ENCODE peak calls at places on chromosome 11, in nine cellular contexts. One of them, this sample, is unnamed.

GRCh38 chr11:26348776-26349175 is 16.8 kb downstream of the ANO3 start:
- DNase-seq in left lung: no peak
- DNase-seq in right cardiac atrium: no peak
- DNase-seq in lung: no peak
- DNase-seq in mammary epithelial cell: peak; percentile 8
- DNase-seq in sigmoid colon: no peak
- DNase-seq in naive thymus-derived CD4-positive, alpha-beta T cell: no peak
- DNase-seq in tibial nerve: no peak
- DNase-seq in Peyer's patch: no peak
- DNase-seq in this sample: no peak

GRCh38 chr11:201936-202335 is 5.3 kb downstream of the BET1L start:
- DNase-seq in sigmoid colon: no peak
- DNase-seq in mammary epithelial cell: no peak
- DNase-seq in right cardiac atrium: no peak
- DNase-seq in left lung: no peak
- DNase-seq in tibial nerve: no peak
- DNase-seq in Peyer's patch: peak; percentile 41
- DNase-seq in naive thymus-derived CD4-positive, alpha-beta T cell: no peak
- DNase-seq in lung: peak; percentile 25
- DNase-seq in this sample: no peak

GRCh38 chr11:34653851-34654490 is 33.1 kb downstream of the EHF start:
- DNase-seq in right cardiac atrium: no peak
- DNase-seq in lung: peak; percentile 63
- DNase-seq in mammary epithelial cell: peak; percentile 98
- DNase-seq in Peyer's patch: peak; percentile 86
- DNase-seq in naive thymus-derived CD4-positive, alpha-beta T cell: no peak
- DNase-seq in sigmoid colon: no peak
- DNase-seq in left lung: peak; percentile 75
- DNase-seq in tibial nerve: no peak
- DNase-seq in this sample: peak; percentile 95

GRCh38 chr11:3135491-3136440 is 29.3 kb downstream of the OSBPL5 start:
- DNase-seq in Peyer's patch: no peak
- DNase-seq in mammary epithelial cell: no peak
- DNase-seq in tibial nerve: no peak
- DNase-seq in naive thymus-derived CD4-positive, alpha-beta T cell: no peak
- DNase-seq in lung: no peak
- DNase-seq in right cardiac atrium: peak; percentile 17
- DNase-seq in sigmoid colon: peak; percentile 61
- DNase-seq in left lung: peak; percentile 64
- DNase-seq in this sample: no peak

GRCh38 chr11:78414321-78415051 is 3.1 kb downstream of the GAB2 start:
- DNase-seq in naive thymus-derived CD4-positive, alpha-beta T cell: no peak
- DNase-seq in mammary epithelial cell: no peak
- DNase-seq in tibial nerve: no peak
- DNase-seq in lung: no peak
- DNase-seq in sigmoid colon: no peak
- DNase-seq in left lung: no peak
- DNase-seq in right cardiac atrium: no peak
- DNase-seq in Peyer's patch: no peak
- DNase-seq in this sample: no peak

GRCh38 chr11:126790550-126790981 is 210.0 kb downstream of the KIRREL3 start:
- DNase-seq in mammary epithelial cell: peak; percentile 8
- DNase-seq in right cardiac atrium: no peak
- DNase-seq in lung: no peak
- DNase-seq in left lung: no peak
- DNase-seq in tibial nerve: no peak
- DNase-seq in Peyer's patch: no peak
- DNase-seq in sigmoid colon: no peak
- DNase-seq in naive thymus-derived CD4-positive, alpha-beta T cell: no peak
- DNase-seq in this sample: peak; percentile 64

GRCh38 chr11:9758676-9759518 is 95.0 kb downstream of the SWAP70 start:
- DNase-seq in mammary epithelial cell: peak; percentile 61
- DNase-seq in naive thymus-derived CD4-positive, alpha-beta T cell: peak; percentile 33
- DNase-seq in Peyer's patch: peak; percentile 83
- DNase-seq in lung: peak; percentile 58
- DNase-seq in left lung: peak; percentile 92
- DNase-seq in sigmoid colon: peak; percentile 89
- DNase-seq in right cardiac atrium: peak; percentile 88
- DNase-seq in tibial nerve: peak; percentile 61
- DNase-seq in this sample: peak; percentile 64

GRCh38 chr11:58867556-58867955 is 23.1 kb upstream of the GLYATL2 start:
- DNase-seq in naive thymus-derived CD4-positive, alpha-beta T cell: no peak
- DNase-seq in Peyer's patch: no peak
- DNase-seq in mammary epithelial cell: peak; percentile 53
- DNase-seq in right cardiac atrium: no peak
- DNase-seq in sigmoid colon: no peak
- DNase-seq in lung: no peak
- DNase-seq in left lung: no peak
- DNase-seq in tibial nerve: no peak
- DNase-seq in this sample: no peak

GRCh38 chr11:4038973-4039372 is 55.6 kb upstream of the RRM1 start:
- DNase-seq in sigmoid colon: no peak
- DNase-seq in right cardiac atrium: no peak
- DNase-seq in tibial nerve: no peak
- DNase-seq in left lung: no peak
- DNase-seq in naive thymus-derived CD4-positive, alpha-beta T cell: no peak
- DNase-seq in mammary epithelial cell: peak; percentile 21
- DNase-seq in lung: no peak
- DNase-seq in Peyer's patch: no peak
- DNase-seq in this sample: peak; percentile 48

GRCh38 chr11:75313457-75314272 is 37.8 kb downstream of the ARRB1 start:
- DNase-seq in left lung: no peak
- DNase-seq in right cardiac atrium: peak; percentile 76
- DNase-seq in Peyer's patch: no peak
- DNase-seq in mammary epithelial cell: no peak
- DNase-seq in lung: peak; percentile 82
- DNase-seq in sigmoid colon: peak; percentile 82
- DNase-seq in tibial nerve: no peak
- DNase-seq in naive thymus-derived CD4-positive, alpha-beta T cell: no peak
- DNase-seq in this sample: peak; percentile 76

GRCh38 chr11:135074397-135074998 is 662.5 kb upstream of the B3GAT1 start:
- DNase-seq in lung: no peak
- DNase-seq in Peyer's patch: no peak
- DNase-seq in tibial nerve: no peak
- DNase-seq in naive thymus-derived CD4-positive, alpha-beta T cell: no peak
- DNase-seq in sigmoid colon: no peak
- DNase-seq in mammary epithelial cell: no peak
- DNase-seq in right cardiac atrium: no peak
- DNase-seq in left lung: no peak
- DNase-seq in this sample: no peak

GRCh38 chr11:121138259-121138658 is 37.2 kb downstream of the TECTA start:
- DNase-seq in tibial nerve: no peak
- DNase-seq in naive thymus-derived CD4-positive, alpha-beta T cell: no peak
- DNase-seq in right cardiac atrium: no peak
- DNase-seq in lung: no peak
- DNase-seq in left lung: no peak
- DNase-seq in Peyer's patch: no peak
- DNase-seq in sigmoid colon: no peak
- DNase-seq in mammary epithelial cell: no peak
- DNase-seq in this sample: no peak

GRCh38 chr11:65426839-65427690 is 4.5 kb downstream of the NEAT1 start:
- DNase-seq in mammary epithelial cell: no peak
- DNase-seq in right cardiac atrium: peak; percentile 29
- DNase-seq in sigmoid colon: peak; percentile 81
- DNase-seq in lung: peak; percentile 36
- DNase-seq in Peyer's patch: peak; percentile 74
- DNase-seq in tibial nerve: no peak
- DNase-seq in left lung: no peak
- DNase-seq in naive thymus-derived CD4-positive, alpha-beta T cell: peak; percentile 16
- DNase-seq in this sample: peak; percentile 61

GRCh38 chr11:90453525-90453924 is 230.7 kb upstream of the CHORDC1 start:
- DNase-seq in tibial nerve: no peak
- DNase-seq in mammary epithelial cell: no peak
- DNase-seq in left lung: no peak
- DNase-seq in naive thymus-derived CD4-positive, alpha-beta T cell: no peak
- DNase-seq in lung: no peak
- DNase-seq in sigmoid colon: no peak
- DNase-seq in Peyer's patch: no peak
- DNase-seq in right cardiac atrium: no peak
- DNase-seq in this sample: no peak

GRCh38 chr11:42770444-42771065 is 541.2 kb upstream of the API5 start:
- DNase-seq in sigmoid colon: no peak
- DNase-seq in left lung: no peak
- DNase-seq in naive thymus-derived CD4-positive, alpha-beta T cell: no peak
- DNase-seq in mammary epithelial cell: peak; percentile 2
- DNase-seq in lung: no peak
- DNase-seq in right cardiac atrium: no peak
- DNase-seq in Peyer's patch: no peak
- DNase-seq in tibial nerve: no peak
- DNase-seq in this sample: no peak

GRCh38 chr11:85628771-85629341 is 463 bp downstream of the TMEM126B start:
- DNase-seq in left lung: no peak
- DNase-seq in right cardiac atrium: no peak
- DNase-seq in Peyer's patch: no peak
- DNase-seq in lung: no peak
- DNase-seq in naive thymus-derived CD4-positive, alpha-beta T cell: no peak
- DNase-seq in mammary epithelial cell: no peak
- DNase-seq in sigmoid colon: no peak
- DNase-seq in tibial nerve: no peak
- DNase-seq in this sample: no peak

GRCh38 chr11:124538019-124538418 is 5.4 kb downstream of the OR8B12 start:
- DNase-seq in Peyer's patch: no peak
- DNase-seq in naive thymus-derived CD4-positive, alpha-beta T cell: no peak
- DNase-seq in right cardiac atrium: peak; percentile 31
- DNase-seq in lung: no peak
- DNase-seq in left lung: no peak
- DNase-seq in tibial nerve: no peak
- DNase-seq in mammary epithelial cell: peak; percentile 60
- DNase-seq in sigmoid colon: no peak
- DNase-seq in this sample: peak; percentile 99

GRCh38 chr11:59545179-59546020 is 34.1 kb downstream of the OR4D9 start:
- DNase-seq in tibial nerve: no peak
- DNase-seq in left lung: no peak
- DNase-seq in right cardiac atrium: no peak
- DNase-seq in Peyer's patch: no peak
- DNase-seq in mammary epithelial cell: no peak
- DNase-seq in naive thymus-derived CD4-positive, alpha-beta T cell: no peak
- DNase-seq in sigmoid colon: no peak
- DNase-seq in lung: no peak
- DNase-seq in this sample: peak; percentile 92

GRCh38 chr11:130796828-130797227 is 119.5 kb downstream of the SNX19 start:
- DNase-seq in left lung: no peak
- DNase-seq in sigmoid colon: no peak
- DNase-seq in tibial nerve: no peak
- DNase-seq in Peyer's patch: no peak
- DNase-seq in lung: no peak
- DNase-seq in naive thymus-derived CD4-positive, alpha-beta T cell: no peak
- DNase-seq in mammary epithelial cell: no peak
- DNase-seq in right cardiac atrium: no peak
- DNase-seq in this sample: no peak

GRCh38 chr11:62402226-62402625 is 16.6 kb upstream of the SCGB1A1 start:
- DNase-seq in sigmoid colon: peak; percentile 87
- DNase-seq in right cardiac atrium: peak; percentile 82
- DNase-seq in naive thymus-derived CD4-positive, alpha-beta T cell: peak; percentile 51
- DNase-seq in left lung: peak; percentile 84
- DNase-seq in Peyer's patch: peak; percentile 74
- DNase-seq in tibial nerve: peak; percentile 71
- DNase-seq in mammary epithelial cell: no peak
- DNase-seq in lung: peak; percentile 53
- DNase-seq in this sample: no peak

GRCh38 chr11:127059286-127060200 is 59.0 kb upstream of the KIRREL3 start:
- DNase-seq in left lung: no peak
- DNase-seq in naive thymus-derived CD4-positive, alpha-beta T cell: no peak
- DNase-seq in mammary epithelial cell: no peak
- DNase-seq in sigmoid colon: no peak
- DNase-seq in Peyer's patch: no peak
- DNase-seq in tibial nerve: no peak
- DNase-seq in right cardiac atrium: peak; percentile 16
- DNase-seq in lung: no peak
- DNase-seq in this sample: no peak

GRCh38 chr11:23976776-23977380 is 520.0 kb upstream of the LUZP2 start:
- DNase-seq in tibial nerve: no peak
- DNase-seq in sigmoid colon: no peak
- DNase-seq in mammary epithelial cell: no peak
- DNase-seq in lung: no peak
- DNase-seq in right cardiac atrium: no peak
- DNase-seq in left lung: no peak
- DNase-seq in naive thymus-derived CD4-positive, alpha-beta T cell: no peak
- DNase-seq in Peyer's patch: no peak
- DNase-seq in this sample: no peak

GRCh38 chr11:47886096-47886495 is 37.9 kb upstream of the NUP160 start:
- DNase-seq in tibial nerve: no peak
- DNase-seq in sigmoid colon: peak; percentile 71
- DNase-seq in right cardiac atrium: no peak
- DNase-seq in naive thymus-derived CD4-positive, alpha-beta T cell: peak; percentile 45
- DNase-seq in Peyer's patch: peak; percentile 53
- DNase-seq in lung: peak; percentile 58
- DNase-seq in left lung: no peak
- DNase-seq in mammary epithelial cell: peak; percentile 15
- DNase-seq in this sample: peak; percentile 67
- H3K27ac ChIP-seq in tibial nerve: peak overlapping the region; percentile 58
- H3K27ac ChIP-seq in sigmoid colon: no peak overlapping the region
- H3K27ac ChIP-seq in right cardiac atrium: no peak overlapping the region
- H3K27ac ChIP-seq in naive thymus-derived CD4-positive, alpha-beta T cell: peak overlapping the region; percentile 52
- H3K27ac ChIP-seq in Peyer's patch: peak overlapping the region; percentile 3
- H3K27ac ChIP-seq in lung: no peak overlapping the region
- H3K27ac ChIP-seq in left lung: peak overlapping the region; percentile 45
- H3K27ac ChIP-seq in mammary epithelial cell: no peak overlapping the region
- H3K27ac ChIP-seq in this sample: peak overlapping the region; percentile 42

GRCh38 chr11:36131719-36132349 is 157.4 kb downstream of the COMMD9 start:
- DNase-seq in sigmoid colon: peak; percentile 82
- DNase-seq in naive thymus-derived CD4-positive, alpha-beta T cell: no peak
- DNase-seq in lung: no peak
- DNase-seq in right cardiac atrium: peak; percentile 51
- DNase-seq in Peyer's patch: peak; percentile 49
- DNase-seq in left lung: no peak
- DNase-seq in tibial nerve: peak; percentile 34
- DNase-seq in mammary epithelial cell: no peak
- DNase-seq in this sample: peak; percentile 35
- H3K27me3 ChIP-seq in sigmoid colon: no peaks in the 10 kb centered on the region
- H3K27me3 ChIP-seq in naive thymus-derived CD4-positive, alpha-beta T cell: no peaks in the 10 kb centered on the region
- H3K27me3 ChIP-seq in lung: no peaks in the 10 kb centered on the region
- H3K27me3 ChIP-seq in right cardiac atrium: no peaks in the 10 kb centered on the region
- H3K27me3 ChIP-seq in Peyer's patch: no peaks in the 10 kb centered on the region
- H3K27me3 ChIP-seq in left lung: no peaks in the 10 kb centered on the region
- H3K27me3 ChIP-seq in tibial nerve: no peaks in the 10 kb centered on the region
- H3K27me3 ChIP-seq in mammary epithelial cell: no peaks in the 10 kb centered on the region
- H3K27me3 ChIP-seq in this sample: no peaks in the 10 kb centered on the region

GRCh38 chr11:64263947-64264317 is 12.6 kb downstream of the PLCB3 start:
- DNase-seq in mammary epithelial cell: no peak
- DNase-seq in left lung: peak; percentile 62
- DNase-seq in sigmoid colon: no peak
- DNase-seq in Peyer's patch: no peak
- DNase-seq in right cardiac atrium: no peak
- DNase-seq in lung: no peak
- DNase-seq in tibial nerve: no peak
- DNase-seq in naive thymus-derived CD4-positive, alpha-beta T cell: no peak
- DNase-seq in this sample: no peak
- H3K27ac ChIP-seq in mammary epithelial cell: no peak overlapping the region
- H3K27ac ChIP-seq in left lung: no peak overlapping the region
- H3K27ac ChIP-seq in sigmoid colon: no peak overlapping the region
- H3K27ac ChIP-seq in Peyer's patch: no peak overlapping the region
- H3K27ac ChIP-seq in right cardiac atrium: no peak overlapping the region
- H3K27ac ChIP-seq in lung: no peak overlapping the region
- H3K27ac ChIP-seq in tibial nerve: no peak overlapping the region
- H3K27ac ChIP-seq in naive thymus-derived CD4-positive, alpha-beta T cell: no peak overlapping the region
- H3K27ac ChIP-seq in this sample: no peak overlapping the region

DNA sequence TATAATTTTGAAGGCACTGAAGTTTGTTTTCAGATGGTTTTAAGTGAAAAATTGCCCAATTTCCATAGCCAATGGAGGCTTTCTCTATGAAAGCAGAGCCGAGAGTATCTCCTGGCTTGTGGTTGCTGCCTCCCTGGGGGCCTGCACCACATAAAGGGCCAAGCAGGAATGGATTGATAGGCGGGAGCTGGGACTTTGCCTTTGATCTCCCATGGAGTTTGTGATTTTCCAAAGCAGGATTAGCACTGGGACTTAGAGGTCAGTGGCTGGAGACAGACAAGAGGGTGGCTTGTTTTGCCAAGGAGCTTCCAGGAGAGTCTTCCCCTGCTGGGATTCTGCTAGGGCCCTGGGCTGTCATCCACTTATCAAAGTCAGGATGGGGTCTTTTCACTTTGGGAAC is 40.7 kb upstream of the OLFML1 start:
- DNase-seq in sigmoid colon: no peak
- DNase-seq in right cardiac atrium: no peak
- DNase-seq in left lung: no peak
- DNase-seq in tibial nerve: no peak
- DNase-seq in mammary epithelial cell: no peak
- DNase-seq in naive thymus-derived CD4-positive, alpha-beta T cell: no peak
- DNase-seq in lung: no peak
- DNase-seq in Peyer's patch: no peak
- DNase-seq in this sample: no peak
- H3K27me3 ChIP-seq in sigmoid colon: no peaks in the 10 kb centered on the region
- H3K27me3 ChIP-seq in right cardiac atrium: no peaks in the 10 kb centered on the region
- H3K27me3 ChIP-seq in left lung: peaks cover 68% of the 10 kb centered on the region
- H3K27me3 ChIP-seq in tibial nerve: no peaks in the 10 kb centered on the region
- H3K27me3 ChIP-seq in mammary epithelial cell: no peaks in the 10 kb centered on the region
- H3K27me3 ChIP-seq in naive thymus-derived CD4-positive, alpha-beta T cell: no peaks in the 10 kb centered on the region
- H3K27me3 ChIP-seq in lung: no peaks in the 10 kb centered on the region
- H3K27me3 ChIP-seq in Peyer's patch: no peaks in the 10 kb centered on the region
- H3K27me3 ChIP-seq in this sample: no peaks in the 10 kb centered on the region

This sample was measured in brain microvascular endothelial cell.